ENCODE peak calls at places on chromosomes 12 and 14, in four cellular contexts. G is suprapubic skin, U is stomach, Z is body of pancreas. A is an unnamed sample. For H3K4me1, the result is how much of the 10 kb centered on the place peaks cover.

GRCh38 chr14:61736751-61737150 is 25.5 kb upstream of the SNAPC1 start:
- DNase-seq in U (no peak), Z (no peak), G (no peak), A (no peak)

GRCh38 chr14:33323979-33324378 is 385.3 kb downstream of the NPAS3 start:
- DNase-seq in G (no peak), Z (no peak), U (no peak), A (no peak)

GRCh38 chr12:5716221-5716620 is 228.8 kb downstream of the ANO2 start:
- DNase-seq in Z (no peak), G (no peak), U (no peak), A (peak)

GRCh38 chr12:125111403-125111802 is 46.2 kb downstream of the AACS start:
- DNase-seq in G (no peak), Z (no peak), U (no peak), A (no peak)

GRCh38 chr12:131385313-131386166 is 325.4 kb upstream of the SFSWAP start:
- DNase-seq in G (no peak), Z (no peak), U (no peak), A (no peak)

GRCh38 chr12:98893126-98893525 is 248.0 kb downstream of the APAF1 start:
- DNase-seq in Z (no peak), U (no peak), G (no peak), A (no peak)

GRCh38 chr14:53630336-53630735 is 326.3 kb downstream of the BMP4 start:
- DNase-seq in G (no peak), U (no peak), Z (peak), A (no peak)

GRCh38 chr12:128830505-128830893 is 6.7 kb upstream of the SLC15A4 start:
- DNase-seq in Z (no peak), U (no peak), G (no peak), A (no peak)

GRCh38 chr14:51867753-51868152 is 7.3 kb downstream of the GNG2 start:
- DNase-seq in G (no peak), Z (no peak), U (no peak), A (no peak)

GRCh38 chr12:57610553-57611115 is 601 bp upstream of the ARHGEF25 start:
- DNase-seq in G (no peak), Z (no peak), U (no peak), A (peak)

GRCh38 chr12:26402648-26403047 is 207.3 kb downstream of the SSPN start:
- DNase-seq in Z (peak), G (no peak), U (peak), A (no peak)

GRCh38 chr12:53231859-53232640 is at the start of gene RARG:
- DNase-seq in U (peak), Z (peak), G (no peak), A (peak)

GRCh38 chr12:16389594-16389993 is 42.1 kb downstream of the MGST1 start:
- DNase-seq in G (no peak), U (no peak), Z (no peak), A (no peak)

GRCh38 chr12:114848661-114849060 is 164.7 kb upstream of the TBX3 start:
- DNase-seq in G (no peak), U (no peak), Z (peak), A (no peak)

GRCh38 chr12:116142936-116143882 is 134.3 kb downstream of the MED13L start:
- DNase-seq in G (no peak), U (no peak), Z (no peak), A (no peak)

GRCh38 chr12:10562306-10562933 is 51.0 kb downstream of the MAGOHB start:
- DNase-seq in U (no peak), G (no peak), Z (peak), A (no peak)

GRCh38 chr12:53481108-53481442 is 18.2 kb downstream of the MAP3K12 start:
- DNase-seq in G (no peak), Z (no peak), U (no peak), A (no peak)

GRCh38 chr12:570237-570925 is 92.9 kb downstream of the NINJ2 start:
- DNase-seq in G (peak), U (peak), Z (peak), A (peak)

GRCh38 chr14:95313707-95314106 is 6.0 kb downstream of the CLMN start:
- DNase-seq in G (peak), U (peak), Z (peak), A (peak)

GRCh38 chr12:79555006-79555925 is 135.5 kb downstream of the PAWR start:
- DNase-seq in U (no peak), G (no peak), Z (peak), A (no peak)

GRCh38 chr12:124564232-124564958 is 3.0 kb downstream of the NCOR2 start:
- DNase-seq in Z (no peak), U (no peak), G (peak), A (no peak)

GRCh38 chr14:36056846-36057245 is 119.7 kb downstream of the PTCSC3 start:
- DNase-seq in G (no peak), U (no peak), Z (no peak), A (no peak)

GRCh38 chr14:30521899-30522736 is 36.8 kb upstream of the G2E3 start:
- DNase-seq in G (no peak), Z (no peak), U (no peak), A (no peak)

GRCh38 chr12:11228268-11228879 is 41.1 kb downstream of the PRB3 start:
- DNase-seq in G (no peak), U (peak), Z (peak), A (no peak)

GRCh38 chr14:93332032-93332852 is 594 bp downstream of the BTBD7 start:
- DNase-seq in Z (peak), G (peak), U (peak), A (peak)

GRCh38 chr14:31961881-31962280 is 115.2 kb upstream of the ARHGAP5 start:
- DNase-seq in G (no peak), Z (no peak), U (no peak), A (no peak)

GRCh38 chr12:80001562-80001961 is 66.7 kb upstream of the PPP1R12A start:
- DNase-seq in G (no peak), U (no peak), Z (no peak), A (no peak)

GRCh38 chr14:51576112-51576420 is 75.6 kb upstream of the FRMD6 start:
- DNase-seq in G (no peak), Z (no peak), U (no peak), A (no peak)

GRCh38 chr12:88805692-88806091 is 225.4 kb upstream of the KITLG start:
- DNase-seq in G (no peak), U (no peak), Z (no peak), A (no peak)

GRCh38 chr12:84408936-84409335 is 503.7 kb downstream of the SLC6A15 start:
- DNase-seq in G (no peak), Z (no peak), U (no peak), A (no peak)

GRCh38 chr14:23402296-23403138 is 5.6 kb downstream of the MYH6 start:
- DNase-seq in Z (no peak), G (no peak), U (no peak), A (no peak)

GRCh38 chr14:21612324-21612723 is 22.4 kb downstream of the OR10G2 start:
- DNase-seq in U (no peak), Z (no peak), G (no peak), A (no peak)

GRCh38 chr12:32512379-32512778 is 113.0 kb downstream of the FGD4 start:
- DNase-seq in Z (no peak), G (no peak), U (no peak), A (no peak)

GRCh38 chr12:132561784-132562156 is 48.6 kb downstream of the LRCOL1 start:
- DNase-seq in Z (peak), U (peak), G (no peak), A (no peak)

GRCh38 chr12:131867891-131868675 is 26.3 kb upstream of the ULK1 start:
- DNase-seq in G (no peak), Z (no peak), U (no peak), A (no peak)

GRCh38 chr12:108666326-108666995 is 32.8 kb upstream of the SELPLG start:
- DNase-seq in U (no peak), Z (peak), G (peak), A (peak)
- H3K4me1 ChIP-seq in U (under half), Z (under half), G (half or more), A (half or more)

GRCh38 chr12:104286538-104287482 is 16.7 kb upstream of the EID3 start:
- DNase-seq in Z (peak), G (peak), U (peak), A (peak)

GRCh38 chr12:104285740-104286537 is 17.6 kb upstream of the EID3 start:
- DNase-seq in G (no peak), U (peak), Z (no peak), A (no peak)

GRCh38 chr12:104290320-104290719 is 13.2 kb upstream of the EID3 start:
- DNase-seq in G (no peak), Z (no peak), U (no peak), A (no peak)

GRCh38 chr12:104290855-104291254 is 12.7 kb upstream of the EID3 start:
- DNase-seq in G (no peak), U (no peak), Z (no peak), A (no peak)

DNA sequence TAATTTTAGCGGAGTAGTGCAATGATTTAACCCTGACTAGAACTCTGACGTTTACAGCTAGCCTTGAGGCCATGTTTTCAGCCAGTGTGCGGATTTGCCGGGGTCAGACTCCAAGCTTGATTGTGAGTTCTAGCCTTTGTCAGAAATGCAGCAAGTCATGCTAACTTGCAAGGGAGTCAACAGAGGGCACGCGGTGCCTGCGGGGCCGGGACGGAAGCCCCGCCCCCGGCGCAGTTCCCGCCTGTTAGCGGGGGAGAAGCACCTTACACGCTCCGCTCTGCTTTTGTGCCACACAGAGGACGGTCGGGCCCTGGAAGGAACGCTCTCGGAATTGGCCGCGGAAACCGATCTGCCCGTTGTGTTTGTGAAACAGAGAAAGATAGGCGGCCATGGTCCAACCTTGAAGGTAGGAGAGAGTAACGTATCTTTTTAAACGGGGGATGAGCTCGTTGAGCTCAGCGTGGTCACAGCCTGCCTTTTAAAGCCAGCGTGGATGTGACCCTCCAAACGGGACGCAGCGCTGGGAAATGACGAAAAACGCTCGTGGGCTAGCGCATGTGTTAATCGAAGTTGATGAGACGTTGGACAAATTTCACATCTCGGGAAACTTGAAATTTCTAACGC is 14.8 kb upstream of the EID3 start:
- DNase-seq in U (peak), G (peak), Z (peak), A (peak)
- TF ChIP-seq CTCF in U (no peak), G (no peak), Z (peak), A (no peak)

DNA sequence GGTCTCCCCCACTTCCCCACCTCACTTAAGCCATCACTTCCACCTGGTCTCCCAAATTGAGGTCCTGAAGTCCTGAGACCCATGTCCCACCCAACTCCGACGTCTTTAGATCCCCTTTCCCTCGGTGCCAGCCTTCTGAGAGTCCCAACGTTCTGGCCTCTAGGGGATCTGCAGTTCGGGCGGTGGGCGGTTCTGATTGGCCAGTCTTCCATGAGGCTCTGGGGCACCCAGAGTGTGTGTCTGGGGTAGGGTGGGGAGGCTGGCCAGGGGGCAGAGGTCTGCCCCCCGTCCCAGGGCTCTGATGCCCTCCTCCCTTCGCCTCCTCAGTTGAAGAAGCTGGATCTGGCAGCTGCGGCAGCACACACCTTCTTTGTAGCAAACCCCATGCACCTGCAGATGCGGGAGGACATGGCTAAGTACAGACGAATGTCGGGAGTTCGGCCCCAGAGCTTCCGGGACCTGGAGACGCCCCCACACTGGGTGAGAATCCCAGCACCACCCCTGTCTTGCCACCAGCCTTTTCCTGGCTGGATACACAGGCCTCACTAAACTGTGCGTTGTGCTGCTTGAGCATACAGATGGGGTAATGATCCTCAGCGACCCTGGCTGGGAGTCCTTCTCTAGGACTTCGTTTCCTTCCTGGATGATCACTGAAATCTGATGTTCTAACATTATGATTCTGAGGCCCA is 1.5 kb downstream of the P3H3 start:
- DNase-seq in U (no peak), Z (no peak), G (no peak), A (peak)
- TF ChIP-seq POLR2A in U (no peak), Z (no peak), G (no peak), A (no peak)

GRCh38 chr12:51959211-51959610 is 7.7 kb downstream of the ACVR1B start:
- DNase-seq in U (peak), Z (no peak), G (no peak), A (no peak)
- H3K4me1 ChIP-seq in U (half or more), Z (half or more), G (half or more), A (under half)